ENCODE peak calls at places on chromosomes 6 and 20, in six cellular contexts. One of them, this sample, is unnamed.

GRCh38 chr20:7859371-7859802 is 80.9 kb downstream of the HAO1 start:
- DNase-seq in osteocyte: no peak
- DNase-seq in HCT116: no peak
- DNase-seq in Peyer's patch: no peak
- DNase-seq in left lung: no peak
- DNase-seq in cardiac muscle cell: peak; percentile 81
- DNase-seq in this sample: no peak

GRCh38 chr6:89375427-89375868 is 22.9 kb upstream of the UBE2J1 start:
- DNase-seq in osteocyte: no peak
- DNase-seq in HCT116: no peak
- DNase-seq in Peyer's patch: peak; percentile 91
- DNase-seq in left lung: peak; percentile 84
- DNase-seq in cardiac muscle cell: no peak
- DNase-seq in this sample: no peak

GRCh38 chr6:129031051-129031599 is 148.2 kb downstream of the LAMA2 start:
- DNase-seq in osteocyte: no peak
- DNase-seq in HCT116: no peak
- DNase-seq in Peyer's patch: no peak
- DNase-seq in left lung: no peak
- DNase-seq in cardiac muscle cell: peak; percentile 77
- DNase-seq in this sample: no peak

GRCh38 chr6:170448745-170449144 is 104.4 kb downstream of the PSMB1 start:
- DNase-seq in osteocyte: peak; percentile 68
- DNase-seq in HCT116: no peak
- DNase-seq in Peyer's patch: no peak
- DNase-seq in left lung: no peak
- DNase-seq in cardiac muscle cell: no peak
- DNase-seq in this sample: no peak

GRCh38 chr20:62590301-62591121 is 51.8 kb upstream of the SLCO4A1 start:
- DNase-seq in osteocyte: no peak
- DNase-seq in HCT116: no peak
- DNase-seq in Peyer's patch: no peak
- DNase-seq in left lung: no peak
- DNase-seq in cardiac muscle cell: peak; percentile 78
- DNase-seq in this sample: no peak

GRCh38 chr6:7409740-7410139 is 20.1 kb downstream of the RIOK1 start:
- DNase-seq in osteocyte: no peak
- DNase-seq in HCT116: no peak
- DNase-seq in Peyer's patch: no peak
- DNase-seq in left lung: no peak
- DNase-seq in cardiac muscle cell: no peak
- DNase-seq in this sample: no peak

GRCh38 chr6:132818404-132819359 is 4.3 kb downstream of the RPS12 start:
- DNase-seq in osteocyte: no peak
- DNase-seq in HCT116: no peak
- DNase-seq in Peyer's patch: no peak
- DNase-seq in left lung: no peak
- DNase-seq in cardiac muscle cell: peak; percentile 30
- DNase-seq in this sample: no peak

GRCh38 chr6:122803056-122803695 is 14.1 kb downstream of the SMPDL3A start:
- DNase-seq in osteocyte: no peak
- DNase-seq in HCT116: no peak
- DNase-seq in Peyer's patch: no peak
- DNase-seq in left lung: no peak
- DNase-seq in cardiac muscle cell: peak; percentile 69
- DNase-seq in this sample: no peak

GRCh38 chr6:158777510-158777909 is 41.7 kb downstream of the EZR start:
- DNase-seq in osteocyte: no peak
- DNase-seq in HCT116: no peak
- DNase-seq in Peyer's patch: no peak
- DNase-seq in left lung: no peak
- DNase-seq in cardiac muscle cell: no peak
- DNase-seq in this sample: no peak

GRCh38 chr6:37987008-37987407 is 167.5 kb downstream of the ZFAND3 start:
- DNase-seq in osteocyte: no peak
- DNase-seq in HCT116: no peak
- DNase-seq in Peyer's patch: no peak
- DNase-seq in left lung: no peak
- DNase-seq in cardiac muscle cell: peak; percentile 67
- DNase-seq in this sample: no peak

GRCh38 chr20:57939499-57939898 is 229.7 kb upstream of the PMEPA1 start:
- DNase-seq in osteocyte: no peak
- DNase-seq in HCT116: no peak
- DNase-seq in Peyer's patch: no peak
- DNase-seq in left lung: no peak
- DNase-seq in cardiac muscle cell: no peak
- DNase-seq in this sample: no peak

GRCh38 chr6:127186889-127187288 is 68.4 kb downstream of the RSPO3 start:
- DNase-seq in osteocyte: no peak
- DNase-seq in HCT116: peak; percentile 37
- DNase-seq in Peyer's patch: peak; percentile 63
- DNase-seq in left lung: peak; percentile 71
- DNase-seq in cardiac muscle cell: no peak
- DNase-seq in this sample: no peak

GRCh38 chr20:60913298-60913697 is 338.8 kb upstream of the CDH4 start:
- DNase-seq in osteocyte: no peak
- DNase-seq in HCT116: no peak
- DNase-seq in Peyer's patch: no peak
- DNase-seq in left lung: no peak
- DNase-seq in cardiac muscle cell: no peak
- DNase-seq in this sample: no peak

GRCh38 chr6:84872996-84873395 is 108.6 kb upstream of the TBX18 start:
- DNase-seq in osteocyte: no peak
- DNase-seq in HCT116: no peak
- DNase-seq in Peyer's patch: no peak
- DNase-seq in left lung: no peak
- DNase-seq in cardiac muscle cell: peak; percentile 71
- DNase-seq in this sample: no peak

GRCh38 chr20:53922901-53923314 is 147.5 kb downstream of the BCAS1 start:
- DNase-seq in osteocyte: no peak
- DNase-seq in HCT116: no peak
- DNase-seq in Peyer's patch: peak; percentile 51
- DNase-seq in left lung: no peak
- DNase-seq in cardiac muscle cell: peak; percentile 52
- DNase-seq in this sample: no peak

GRCh38 chr6:89826029-89826528 is 3.6 kb upstream of the CASP8AP2 start:
- DNase-seq in osteocyte: no peak
- DNase-seq in HCT116: no peak
- DNase-seq in Peyer's patch: no peak
- DNase-seq in left lung: no peak
- DNase-seq in cardiac muscle cell: peak; percentile 36
- DNase-seq in this sample: no peak

GRCh38 chr6:115551510-115551909 is 509.2 kb downstream of the FRK start:
- DNase-seq in osteocyte: no peak
- DNase-seq in HCT116: no peak
- DNase-seq in Peyer's patch: no peak
- DNase-seq in left lung: no peak
- DNase-seq in cardiac muscle cell: no peak
- DNase-seq in this sample: no peak

GRCh38 chr6:3771407-3772011 is 20.0 kb upstream of the PXDC1 start:
- DNase-seq in osteocyte: no peak
- DNase-seq in HCT116: no peak
- DNase-seq in Peyer's patch: peak; percentile 37
- DNase-seq in left lung: no peak
- DNase-seq in cardiac muscle cell: no peak
- DNase-seq in this sample: no peak

GRCh38 chr20:16485406-16485805 is 87.8 kb downstream of the KIF16B start:
- DNase-seq in osteocyte: no peak
- DNase-seq in HCT116: no peak
- DNase-seq in Peyer's patch: no peak
- DNase-seq in left lung: no peak
- DNase-seq in cardiac muscle cell: no peak
- DNase-seq in this sample: no peak

GRCh38 chr20:41050361-41051019 is 21.9 kb downstream of the TOP1 start:
- DNase-seq in osteocyte: no peak
- DNase-seq in HCT116: no peak
- DNase-seq in Peyer's patch: no peak
- DNase-seq in left lung: no peak
- DNase-seq in cardiac muscle cell: peak; percentile 84
- DNase-seq in this sample: no peak

GRCh38 chr6:110520188-110520956 is 44.0 kb upstream of the SLC22A16 start:
- DNase-seq in osteocyte: no peak
- DNase-seq in HCT116: no peak
- DNase-seq in Peyer's patch: no peak
- DNase-seq in left lung: no peak
- DNase-seq in cardiac muscle cell: no peak
- DNase-seq in this sample: no peak

GRCh38 chr6:110524305-110524704 is 47.9 kb upstream of the SLC22A16 start:
- DNase-seq in osteocyte: no peak
- DNase-seq in HCT116: no peak
- DNase-seq in Peyer's patch: no peak
- DNase-seq in left lung: no peak
- DNase-seq in cardiac muscle cell: no peak
- DNase-seq in this sample: no peak

GRCh38 chr6:110520992-110521543 is 44.7 kb upstream of the SLC22A16 start:
- DNase-seq in osteocyte: no peak
- DNase-seq in HCT116: no peak
- DNase-seq in Peyer's patch: no peak
- DNase-seq in left lung: no peak
- DNase-seq in cardiac muscle cell: no peak
- DNase-seq in this sample: no peak

GRCh38 chr6:110523461-110524021 is 47.1 kb upstream of the SLC22A16 start:
- DNase-seq in osteocyte: no peak
- DNase-seq in HCT116: no peak
- DNase-seq in Peyer's patch: no peak
- DNase-seq in left lung: no peak
- DNase-seq in cardiac muscle cell: no peak
- DNase-seq in this sample: no peak

GRCh38 chr6:110522427-110522826 is 46.0 kb upstream of the SLC22A16 start:
- DNase-seq in osteocyte: no peak
- DNase-seq in HCT116: no peak
- DNase-seq in Peyer's patch: no peak
- DNase-seq in left lung: no peak
- DNase-seq in cardiac muscle cell: no peak
- DNase-seq in this sample: no peak
- TF ChIP-seq CTCF in osteocyte: no peak
- TF ChIP-seq CTCF in HCT116: no peak
- TF ChIP-seq CTCF in Peyer's patch: no peak
- TF ChIP-seq CTCF in left lung: no peak
- TF ChIP-seq CTCF in cardiac muscle cell: no peak
- TF ChIP-seq CTCF in this sample: no peak

DNA sequence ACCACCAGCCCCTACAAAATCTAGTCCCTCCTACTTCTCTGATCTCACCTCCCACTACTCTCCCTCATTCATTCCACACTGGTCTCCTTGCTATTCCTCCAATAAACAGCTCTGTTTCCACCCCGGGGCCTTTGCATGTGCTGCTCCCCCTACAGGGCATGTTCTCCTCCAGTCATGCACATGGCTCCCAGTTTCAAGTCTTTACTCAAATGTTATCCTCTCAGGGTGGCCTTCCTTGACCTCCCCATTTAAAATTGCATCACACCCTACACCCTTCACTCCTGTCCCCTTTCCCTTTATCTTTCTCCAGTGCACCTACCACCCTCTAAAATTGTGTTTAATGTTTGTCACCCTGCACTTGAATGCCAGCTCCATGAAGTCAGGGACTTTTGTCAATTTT is 174.5 kb downstream of the MRPL14 start:
- DNase-seq in osteocyte: peak; percentile 64
- DNase-seq in HCT116: peak; percentile 21
- DNase-seq in Peyer's patch: no peak
- DNase-seq in left lung: no peak
- DNase-seq in cardiac muscle cell: no peak
- DNase-seq in this sample: no peak
- TF ChIP-seq CTCF in osteocyte: peak; percentile 23
- TF ChIP-seq CTCF in HCT116: peak; percentile 52
- TF ChIP-seq CTCF in Peyer's patch: no peak
- TF ChIP-seq CTCF in left lung: no peak
- TF ChIP-seq CTCF in cardiac muscle cell: peak; percentile 26
- TF ChIP-seq CTCF in this sample: peak; percentile 37

GRCh38 chr6:124659427-124659826 is 302.8 kb upstream of the RNF217 start:
- DNase-seq in osteocyte: no peak
- DNase-seq in HCT116: no peak
- DNase-seq in Peyer's patch: no peak
- DNase-seq in left lung: no peak
- DNase-seq in cardiac muscle cell: no peak
- DNase-seq in this sample: no peak
- TF ChIP-seq CTCF in osteocyte: no peak
- TF ChIP-seq CTCF in HCT116: no peak
- TF ChIP-seq CTCF in Peyer's patch: no peak
- TF ChIP-seq CTCF in left lung: no peak
- TF ChIP-seq CTCF in cardiac muscle cell: no peak
- TF ChIP-seq CTCF in this sample: no peak

DNA sequence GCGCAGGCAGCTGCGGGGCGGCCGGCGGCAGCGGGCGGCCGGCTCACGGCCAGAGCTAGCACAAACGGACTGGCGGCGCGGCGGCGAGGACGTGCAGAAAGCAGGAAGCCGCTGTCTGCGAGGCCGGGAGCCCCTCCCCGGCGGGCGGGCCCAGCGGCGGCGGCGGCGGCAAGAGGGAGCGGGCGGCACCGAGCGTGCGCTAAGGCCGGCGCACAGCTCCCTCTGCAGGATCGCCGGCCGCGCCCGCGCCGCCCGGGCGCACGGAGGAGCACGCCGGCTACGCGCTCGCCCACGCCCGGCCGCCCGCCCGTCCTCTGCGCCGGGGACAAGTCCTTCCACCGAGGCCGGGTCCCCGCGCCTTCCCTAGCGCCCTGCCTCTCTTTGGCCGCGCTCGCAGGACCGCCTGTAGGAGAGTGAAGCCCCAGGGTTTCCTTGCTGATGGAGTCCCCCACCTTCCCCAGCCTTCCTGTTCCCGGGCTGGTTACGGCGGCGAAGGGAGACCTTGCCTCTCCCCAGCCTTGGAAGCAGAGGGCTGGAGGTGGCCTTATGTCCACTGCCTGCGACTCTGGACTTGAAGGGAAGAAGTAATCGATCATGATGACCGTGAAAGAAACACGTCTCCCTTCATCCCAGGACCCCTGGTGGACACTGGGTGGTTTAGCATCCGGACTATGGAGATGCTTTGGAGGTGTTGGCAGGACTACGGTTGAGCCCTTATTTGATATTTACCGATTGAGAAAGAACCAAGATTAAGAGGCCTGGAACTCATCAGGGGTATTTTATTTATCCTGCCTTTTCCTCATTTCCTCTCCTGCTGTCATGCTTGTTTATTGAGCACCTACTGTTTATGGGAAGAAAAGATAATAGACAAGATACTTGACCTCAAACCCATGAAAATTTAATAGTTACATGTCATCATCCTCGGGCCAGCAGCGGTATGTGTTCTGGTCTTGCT is at the start of gene PREP:
- DNase-seq in osteocyte: peak; percentile 96
- DNase-seq in HCT116: peak; percentile 72
- DNase-seq in Peyer's patch: peak; percentile 94
- DNase-seq in left lung: peak; percentile 90
- DNase-seq in cardiac muscle cell: peak; percentile 94
- DNase-seq in this sample: peak; percentile 92
- TF ChIP-seq CTCF in osteocyte: peak; percentile 82
- TF ChIP-seq CTCF in HCT116: peak; percentile 81
- TF ChIP-seq CTCF in Peyer's patch: peak; percentile 73
- TF ChIP-seq CTCF in left lung: peak; percentile 82
- TF ChIP-seq CTCF in cardiac muscle cell: peak; percentile 89
- TF ChIP-seq CTCF in this sample: peak; percentile 89